ENCODE peak calls at places on chromosomes 6 and 20, in four cellular contexts. P is GM12865, A is RWPE1, M is SK-N-DZ. K is an unnamed sample.

GRCh38 chr6:93819189-93819588 is 399.8 kb upstream of the EPHA7 start:
- DNase-seq in A (no peak), M (peak; percentile 9), P (no peak), K (no peak)

GRCh38 chr20:36070451-36070850 is 84.1 kb upstream of the EPB41L1 start:
- DNase-seq in P (no peak), A (no peak), M (no peak), K (no peak)

GRCh38 chr6:362924-363249 is 28.7 kb upstream of the IRF4 start:
- DNase-seq in P (no peak), A (no peak), M (no peak), K (no peak)

GRCh38 chr6:129852257-129852858 is 8.8 kb downstream of the TMEM244 start:
- DNase-seq in A (no peak), P (no peak), M (no peak), K (no peak)

GRCh38 chr6:57261896-57262295 is 39.8 kb upstream of the RAB23 start:
- DNase-seq in A (no peak), P (no peak), M (no peak), K (no peak)

GRCh38 chr20:38806855-38807655 is 1.6 kb downstream of the PPP1R16B start:
- DNase-seq in A (no peak), M (peak; percentile 56), P (peak; percentile 69), K (no peak)

GRCh38 chr6:56683882-56684281 is 41.2 kb upstream of the DST start:
- DNase-seq in M (no peak), A (peak; percentile 80), P (no peak), K (no peak)

GRCh38 chr6:11263185-11263817 is 30.8 kb upstream of the NEDD9 start:
- DNase-seq in A (peak; percentile 45), P (no peak), M (no peak), K (no peak)

GRCh38 chr6:45801471-45802289 is 214.0 kb downstream of the CLIC5 start:
- DNase-seq in A (no peak), M (no peak), P (peak; percentile 33), K (no peak)

GRCh38 chr6:56789342-56789741 is 146.7 kb upstream of the DST start:
- DNase-seq in P (no peak), A (no peak), M (no peak), K (no peak)

GRCh38 chr20:9035129-9035528 is 33.8 kb upstream of the PLCB4 start:
- DNase-seq in A (no peak), M (no peak), P (no peak), K (no peak)

GRCh38 chr6:29466241-29466640 is 9.3 kb downstream of the OR2H1 start:
- DNase-seq in M (no peak), P (no peak), A (no peak), K (no peak)

GRCh38 chr20:41340327-41341055 is at the start of gene LPIN3:
- DNase-seq in M (peak; percentile 93), P (peak; percentile 57), A (peak; percentile 100), K (peak; percentile 55)

K was measured in Karpas-422.